ENCODE peak calls at places on chromosomes 6 and 20, in six cellular contexts. O, E, N, S, K and P are unnamed samples.
A peak's percentile ranks its signal among the peaks of the same experiment; 100 is the strongest.

GRCh38 chr6:48449002-48449401 is 338.0 kb upstream of the PTCHD4 start:
- DNase-seq in O (no peak), N (no peak), S (peak; percentile 11), E (no peak), K (no peak), P (peak; percentile 19)

GRCh38 chr6:17470953-17471335 is 77.5 kb downstream of the CAP2 start:
- DNase-seq in S (no peak), E (no peak), K (peak; percentile 74), O (no peak), N (no peak), P (peak; percentile 77)

GRCh38 chr20:32995802-32996201 is 8.4 kb downstream of the SUN5 start:
- DNase-seq in K (no peak), O (no peak), N (no peak), E (no peak), S (no peak), P (no peak)

GRCh38 chr20:61756446-61756845 is 309.2 kb downstream of the TAF4 start:
- DNase-seq in S (peak; percentile 37), E (no peak), K (no peak), N (no peak), O (no peak), P (no peak)

GRCh38 chr6:100946711-100947110 is 65.6 kb upstream of the ASCC3 start:
- DNase-seq in N (no peak), K (no peak), E (no peak), S (no peak), O (no peak), P (no peak)

GRCh38 chr20:6104493-6105188 is 18.2 kb downstream of the FERMT1 start:
- DNase-seq in O (no peak), S (peak; percentile 8), E (no peak), N (no peak), K (peak; percentile 58), P (peak; percentile 34)

GRCh38 chr20:44003609-44004008 is 89.0 kb downstream of the TOX2 start:
- DNase-seq in E (no peak), S (no peak), O (no peak), N (no peak), K (no peak), P (no peak)

GRCh38 chr20:34637245-34638185 is 39.4 kb downstream of the PIGU start:
- DNase-seq in O (no peak), N (no peak), E (no peak), S (no peak), K (peak; percentile 90), P (peak; percentile 80)

GRCh38 chr20:51961964-51962761 is 159.8 kb upstream of the SALL4 start:
- DNase-seq in N (no peak), K (no peak), O (no peak), E (no peak), S (no peak), P (no peak)

GRCh38 chr6:113018351-113019151 is 671.4 kb downstream of the RFPL4B start:
- DNase-seq in S (no peak), N (no peak), O (no peak), E (no peak), K (peak; percentile 84), P (peak; percentile 74)

GRCh38 chr20:39117486-39117885 is 155.3 kb downstream of the DHX35 start:
- DNase-seq in N (no peak), E (no peak), S (no peak), O (no peak), K (peak; percentile 17), P (peak; percentile 43)

GRCh38 chr6:18021166-18021850 is 33.9 kb upstream of the KIF13A start:
- DNase-seq in E (no peak), N (no peak), O (no peak), K (no peak), S (no peak), P (no peak)

GRCh38 chr6:149840345-149841075 is 23.6 kb downstream of the LRP11 start:
- DNase-seq in E (no peak), N (peak; percentile 84), S (peak; percentile 81), O (peak; percentile 82), K (peak; percentile 69), P (peak; percentile 92)

GRCh38 chr6:22709804-22710203 is 140.4 kb downstream of the HDGFL1 start:
- DNase-seq in E (no peak), N (no peak), O (no peak), K (peak; percentile 34), S (no peak), P (peak; percentile 50)

GRCh38 chr20:16397053-16397452 is 176.2 kb downstream of the KIF16B start:
- DNase-seq in E (no peak), N (no peak), K (no peak), S (no peak), O (no peak), P (no peak)

GRCh38 chr6:104449918-104450317 is 409.8 kb downstream of the HACE1 start:
- DNase-seq in K (no peak), E (no peak), N (no peak), O (no peak), S (no peak), P (no peak)

DNA sequence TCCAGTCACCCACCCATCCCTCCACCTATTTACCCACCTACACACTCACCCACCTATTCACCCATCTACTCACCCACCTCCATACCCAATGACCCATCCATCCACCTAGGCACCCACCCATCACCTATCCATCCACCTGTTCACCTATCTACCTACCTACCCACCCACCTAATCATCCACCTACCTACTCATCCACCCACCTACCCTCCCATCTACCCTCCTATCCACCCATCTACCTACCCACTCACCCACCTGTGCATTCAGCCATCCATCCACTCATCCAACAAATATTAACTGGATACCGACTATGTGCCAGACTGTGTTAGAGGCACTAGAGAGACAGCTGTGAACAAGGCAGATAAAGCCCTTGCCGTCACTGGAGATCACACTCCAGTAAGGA is 40.3 kb downstream of the RSPO4 start:
- DNase-seq in E (no peak), K (no peak), S (no peak), O (no peak), N (no peak), P (no peak)
- H2BK15ac ChIP-seq in E (no peak overlapping the region), K (no peak overlapping the region), S (no peak overlapping the region), O (no peak overlapping the region), N (no peak overlapping the region), P (no peak overlapping the region)

DNA sequence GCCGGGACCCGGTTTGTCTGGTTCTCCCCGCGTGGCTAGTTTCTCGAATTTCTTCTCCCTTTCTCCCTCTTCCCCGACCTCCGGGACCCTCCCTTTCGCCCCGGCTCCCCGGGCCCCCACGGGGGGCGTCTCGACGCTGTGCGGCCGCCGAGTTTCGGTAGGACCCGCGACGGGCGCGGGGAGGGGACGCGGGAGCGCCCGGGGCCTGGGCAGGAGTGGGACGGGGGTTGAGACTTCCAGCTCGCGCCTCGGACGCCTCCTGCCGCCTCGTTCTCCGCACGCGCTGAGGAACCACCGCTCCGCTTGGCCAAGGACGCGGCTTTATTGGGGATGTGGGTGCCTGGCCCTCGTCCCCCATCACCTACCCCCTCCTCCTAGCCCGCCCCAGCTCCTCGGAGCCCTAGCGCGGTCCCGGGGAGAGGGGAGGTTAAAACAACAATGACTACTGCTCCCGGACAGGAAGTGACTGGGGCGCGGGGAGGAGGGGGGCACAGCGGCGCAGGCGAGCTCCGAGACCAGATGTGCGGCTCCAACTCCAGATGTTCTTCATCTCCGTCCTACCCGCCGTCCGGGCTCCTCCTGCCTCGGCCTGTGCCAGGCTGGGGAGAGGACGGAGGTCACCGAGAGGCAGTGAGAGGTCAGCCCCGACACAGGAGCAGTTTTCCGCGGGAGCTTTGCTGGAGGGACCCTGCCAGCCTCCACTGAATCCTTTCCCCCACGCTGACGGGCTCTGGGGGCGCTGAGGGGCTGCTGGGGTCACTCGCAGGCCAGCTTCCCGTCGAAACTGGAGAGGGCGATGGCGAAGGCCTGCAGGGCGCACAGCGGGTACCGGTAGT is 910 bp upstream of the TEAD3 start:
- DNase-seq in E (peak; percentile 48), N (peak; percentile 77), S (peak; percentile 84), K (peak; percentile 88), O (peak; percentile 85), P (peak; percentile 75)
- H3K4ac ChIP-seq in E (peak overlapping the region; percentile 60), N (peak overlapping the region; percentile 76), S (peak overlapping the region; percentile 98), K (peak overlapping the region; percentile 97), O (no peak overlapping the region), P (peak overlapping the region; percentile 68)

GRCh38 chr20:31719644-31720485 is 2.8 kb downstream of the BCL2L1 start:
- DNase-seq in O (peak; percentile 58), N (no peak), K (no peak), S (peak; percentile 87), E (no peak), P (no peak)

GRCh38 chr20:31718952-31719643 is 3.6 kb downstream of the BCL2L1 start:
- DNase-seq in S (no peak), O (no peak), K (no peak), E (no peak), N (no peak), P (no peak)

GRCh38 chr20:31721408-31722332 is 998 bp downstream of the BCL2L1 start:
- DNase-seq in K (no peak), S (no peak), N (no peak), O (peak; percentile 44), E (no peak), P (no peak)

GRCh38 chr20:31722388-31723281 is at the start of gene BCL2L1:
- DNase-seq in O (peak; percentile 81), K (peak; percentile 95), N (peak; percentile 80), S (peak; percentile 93), E (peak; percentile 77), P (peak; percentile 82)

DNA sequence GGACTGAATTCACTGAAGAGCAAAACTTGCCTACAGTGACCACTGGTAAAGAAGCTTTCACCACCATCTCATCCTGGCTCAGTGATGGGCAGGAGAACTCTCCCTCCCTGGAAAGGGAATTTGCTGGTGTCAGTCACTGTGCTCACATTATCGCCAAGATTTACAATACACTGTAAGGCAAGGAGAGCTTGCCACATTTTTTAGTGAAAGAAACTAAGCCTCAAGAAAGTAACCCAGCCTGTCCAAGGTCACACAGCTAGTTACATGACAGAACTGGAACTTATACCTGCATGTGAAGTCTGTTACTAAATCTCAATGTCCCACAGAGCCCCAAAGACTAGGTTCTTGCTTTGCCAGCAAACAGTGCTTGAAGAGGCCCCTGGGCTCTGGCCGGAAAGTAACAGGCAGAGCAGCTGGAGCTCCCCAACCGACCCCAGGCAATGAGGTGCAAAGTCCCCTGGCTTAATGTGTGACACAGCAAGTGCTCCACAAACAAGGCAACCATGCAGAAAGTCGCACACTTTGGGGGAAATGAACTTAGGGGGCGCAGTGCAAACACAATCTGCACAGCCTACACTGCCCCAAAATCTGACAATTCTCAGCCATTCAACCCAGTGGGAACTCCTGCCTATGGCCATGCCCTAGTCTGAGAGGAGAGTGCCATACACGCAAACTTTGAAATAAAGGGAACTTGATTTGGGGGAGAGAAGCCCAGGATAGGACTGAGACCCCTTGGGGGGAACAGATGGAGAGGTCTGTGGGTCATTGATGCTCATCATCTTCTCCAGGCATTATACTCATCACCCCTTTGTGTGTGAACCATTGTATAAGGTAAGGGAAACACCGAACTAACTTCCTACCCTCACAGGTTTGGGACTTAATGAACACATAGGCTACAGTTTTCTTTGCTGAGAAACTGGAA is 1.9 kb downstream of the BCL2L1 start:
- DNase-seq in K (no peak), N (no peak), S (peak; percentile 37), E (no peak), O (no peak), P (no peak)
- H3K18ac ChIP-seq in K (peak overlapping the region; percentile 87), N (peak overlapping the region; percentile 54), S (no peak overlapping the region), E (no peak overlapping the region), O (no peak overlapping the region), P (peak overlapping the region; percentile 49)

GRCh38 chr6:123524781-123525180 is 112.0 kb downstream of the TRDN start:
- DNase-seq in E (no peak), N (no peak), O (no peak), S (no peak), K (no peak), P (no peak)

GRCh38 chr6:123526128-123526527 is 110.6 kb downstream of the TRDN start:
- DNase-seq in N (no peak), K (no peak), S (peak; percentile 19), E (no peak), O (no peak), P (no peak)

GRCh38 chr6:123529843-123530242 is 106.9 kb downstream of the TRDN start:
- DNase-seq in N (no peak), E (no peak), S (peak; percentile 41), K (peak; percentile 45), O (no peak), P (no peak)

GRCh38 chr6:123527406-123527805 is 109.3 kb downstream of the TRDN start:
- DNase-seq in E (no peak), N (no peak), K (no peak), S (no peak), O (no peak), P (no peak)

GRCh38 chr6:123529058-123529457 is 107.7 kb downstream of the TRDN start:
- DNase-seq in E (no peak), K (no peak), S (no peak), O (no peak), N (no peak), P (no peak)
- H2BK15ac ChIP-seq in E (no peak overlapping the region), K (no peak overlapping the region), S (no peak overlapping the region), O (no peak overlapping the region), N (no peak overlapping the region), P (no peak overlapping the region)